ENCODE peak calls at places on chromosomes 2 and 18, in six cellular contexts. B, G, S, P, K and O are unnamed samples.
A peak's percentile ranks its signal among the peaks of the same experiment; 100 is the strongest.

GRCh38 chr2:97963880-97964279 is 31.9 kb downstream of the TMEM131 start:
- DNase-seq in B (no peak), G (peak; percentile 30), S (no peak), P (no peak), K (no peak), O (no peak)

GRCh38 chr2:183678908-183679307 is 554.7 kb downstream of the NUP35 start:
- DNase-seq in B (no peak), G (no peak), S (peak; percentile 28), P (no peak), K (no peak), O (no peak)

GRCh38 chr18:5197032-5197434 is at the start of gene AKAIN1:
- DNase-seq in B (peak; percentile 58), G (peak; percentile 44), S (peak; percentile 76), P (no peak), K (peak; percentile 70), O (peak; percentile 69)

GRCh38 chr18:38909972-38910371 is 1344.4 kb upstream of the CELF4 start:
- DNase-seq in B (no peak), G (peak; percentile 9), S (no peak), P (no peak), K (no peak), O (no peak)

GRCh38 chr2:86358982-86359381 is 21.6 kb upstream of the REEP1 start:
- DNase-seq in B (no peak), G (no peak), S (no peak), P (no peak), K (no peak), O (no peak)

GRCh38 chr2:144015655-144016245 is 504.2 kb downstream of the ZEB2 start:
- DNase-seq in B (peak; percentile 58), G (peak; percentile 90), S (no peak), P (peak; percentile 94), K (no peak), O (no peak)

GRCh38 chr2:85868837-85869236 is 20.0 kb downstream of the ST3GAL5 start:
- DNase-seq in B (no peak), G (no peak), S (no peak), P (no peak), K (no peak), O (no peak)

GRCh38 chr2:241977557-241978300 is 108.2 kb downstream of the RTP5 start:
- DNase-seq in B (no peak), G (no peak), S (no peak), P (no peak), K (no peak), O (no peak)

GRCh38 chr2:127410871-127411396 is 7.3 kb upstream of the PROC start:
- DNase-seq in B (peak; percentile 75), G (peak; percentile 64), S (no peak), P (peak; percentile 89), K (no peak), O (no peak)

GRCh38 chr2:37635359-37636208 is 35.9 kb downstream of the CDC42EP3 start:
- DNase-seq in B (peak; percentile 71), G (peak; percentile 75), S (no peak), P (peak; percentile 92), K (no peak), O (no peak)

GRCh38 chr2:219230201-219230540 is 565 bp downstream of the ANKZF1 start:
- DNase-seq in B (peak; percentile 57), G (peak; percentile 36), S (peak; percentile 45), P (no peak), K (peak; percentile 36), O (peak; percentile 61)

GRCh38 chr2:103008586-103008985 is 246.8 kb downstream of the TMEM182 start:
- DNase-seq in B (no peak), G (no peak), S (peak; percentile 23), P (no peak), K (no peak), O (no peak)

GRCh38 chr18:61651880-61652268 is 240.9 kb downstream of the RNF152 start:
- DNase-seq in B (no peak), G (no peak), S (no peak), P (no peak), K (no peak), O (no peak)

GRCh38 chr2:234669001-234669400 is 172.1 kb upstream of the ARL4C start:
- DNase-seq in B (no peak), G (no peak), S (no peak), P (no peak), K (no peak), O (no peak)

GRCh38 chr2:231050018-231050901 is 6.4 kb upstream of the PSMD1 start:
- DNase-seq in B (no peak), G (no peak), S (no peak), P (no peak), K (no peak), O (no peak)

GRCh38 chr2:45953376-45954050 is 302.0 kb downstream of the PRKCE start:
- DNase-seq in B (no peak), G (no peak), S (no peak), P (no peak), K (no peak), O (no peak)

GRCh38 chr2:161651547-161651946 is 27.3 kb downstream of the SLC4A10 start:
- DNase-seq in B (no peak), G (no peak), S (no peak), P (no peak), K (no peak), O (no peak)

GRCh38 chr18:3983351-3983969 is 471.6 kb downstream of the DLGAP1 start:
- DNase-seq in B (peak; percentile 82), G (peak; percentile 98), S (no peak), P (peak; percentile 92), K (no peak), O (no peak)

GRCh38 chr2:156695020-156695419 is 258.8 kb downstream of the GPD2 start:
- DNase-seq in B (no peak), G (no peak), S (no peak), P (no peak), K (no peak), O (no peak)

GRCh38 chr2:96065381-96065930 is 30.7 kb upstream of the GPAT2 start:
- DNase-seq in B (no peak), G (no peak), S (no peak), P (no peak), K (no peak), O (no peak)

GRCh38 chr2:137508739-137509384 is 455.4 kb upstream of the HNMT start:
- DNase-seq in B (no peak), G (no peak), S (no peak), P (no peak), K (no peak), O (no peak)

GRCh38 chr18:69935319-69936190 is 12.1 kb downstream of the CD226 start:
- DNase-seq in B (no peak), G (peak; percentile 56), S (no peak), P (no peak), K (no peak), O (no peak)

GRCh38 chr2:179201884-179202283 is 62.7 kb downstream of the SESTD1 start:
- DNase-seq in B (peak; percentile 21), G (no peak), S (no peak), P (no peak), K (no peak), O (no peak)

GRCh38 chr18:26480897-26481795 is 67.2 kb downstream of the KCTD1 start:
- DNase-seq in B (peak; percentile 94), G (peak; percentile 99), S (no peak), P (peak; percentile 87), K (no peak), O (no peak)

GRCh38 chr2:219104107-219105050 is 43.7 kb upstream of the IHH start:
- DNase-seq in B (peak; percentile 45), G (peak; percentile 25), S (peak; percentile 41), P (peak; percentile 35), K (peak; percentile 58), O (no peak)

GRCh38 chr2:53202063-53202462 is 565.5 kb upstream of the CHAC2 start:
- DNase-seq in B (peak; percentile 77), G (peak; percentile 93), S (no peak), P (peak; percentile 81), K (no peak), O (no peak)

DNA sequence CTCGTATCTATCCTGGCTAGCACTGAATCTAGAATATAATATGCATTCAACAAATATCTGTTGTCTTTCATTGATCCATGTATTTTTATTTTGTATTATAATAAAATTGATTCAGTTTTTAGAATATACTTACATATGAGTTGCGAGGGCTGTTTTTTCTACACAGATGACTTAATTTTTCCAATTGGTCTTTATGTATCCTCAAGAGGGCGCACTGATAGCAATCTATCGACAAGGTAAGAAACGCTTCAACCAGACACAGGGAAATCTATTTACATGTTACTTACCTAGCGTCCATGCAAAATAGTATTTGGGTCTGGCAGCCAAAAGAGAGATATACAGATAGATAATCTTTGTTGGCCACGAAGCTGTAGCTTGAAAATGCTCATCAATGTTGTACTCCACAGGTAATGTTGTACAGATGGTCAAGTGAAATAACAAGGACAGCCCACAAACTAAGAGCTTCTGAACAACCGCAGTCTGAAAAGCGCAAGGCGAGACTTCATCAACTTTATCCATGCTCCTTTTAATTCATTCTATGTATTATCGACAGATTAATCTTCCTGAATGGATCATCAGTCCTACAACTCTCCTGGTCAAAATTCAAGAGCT is 35.5 kb upstream of the KIDINS220 start:
- DNase-seq in B (peak; percentile 75), G (peak; percentile 63), S (no peak), P (peak; percentile 50), K (peak; percentile 36), O (no peak)
- TF ChIP-seq CTCF in B (peak; percentile 56), G (peak; percentile 57), S (peak; percentile 20), P (peak; percentile 82), K (peak; percentile 40), O (peak; percentile 53)

GRCh38 chr2:11939523-11939922 is 193.1 kb downstream of the LPIN1 start:
- DNase-seq in B (no peak), G (no peak), S (no peak), P (no peak), K (no peak), O (no peak)
- TF ChIP-seq CTCF in B (no peak), G (no peak), S (no peak), P (no peak), K (no peak), O (no peak)

DNA sequence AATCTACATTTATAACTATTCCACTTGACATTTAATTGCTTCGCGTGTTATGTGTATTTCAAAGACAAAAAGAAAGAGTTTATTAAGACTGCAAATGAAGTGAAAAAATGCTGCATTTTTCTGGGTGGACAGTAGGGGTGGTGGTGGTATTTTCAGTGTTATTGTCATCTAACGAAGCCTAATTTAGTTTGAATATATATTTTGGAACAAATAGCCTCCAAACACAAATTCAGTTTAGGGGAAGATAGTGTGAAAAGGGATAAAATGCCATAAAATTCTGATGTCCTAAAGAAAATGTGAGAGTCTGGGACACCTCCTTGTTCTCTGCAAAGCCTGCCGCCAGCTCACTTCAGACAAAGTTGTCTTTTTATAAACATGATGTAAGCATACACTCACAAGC is 425.1 kb downstream of the NRXN1 start:
- DNase-seq in B (no peak), G (no peak), S (no peak), P (no peak), K (no peak), O (no peak)
- TF ChIP-seq CTCF in B (no peak), G (no peak), S (no peak), P (peak; percentile 21), K (no peak), O (peak; percentile 60)

GRCh38 chr2:222610746-222611145 is 45.1 kb downstream of the FARSB start:
- DNase-seq in B (peak; percentile 35), G (no peak), S (no peak), P (peak; percentile 25), K (no peak), O (no peak)
- TF ChIP-seq CTCF in B (no peak), G (peak; percentile 10), S (no peak), P (no peak), K (no peak), O (no peak)